ENCODE peak calls at places on chromosomes 2 and 18, in seven cellular contexts. S, E, W, F, J, V and B are unnamed samples.

GRCh38 chr2:216015722-216016464 is 2.5 kb upstream of the MREG start:
- DNase-seq in S (no peak), E (no peak), W (no peak), F (no peak), J (no peak), V (no peak), B (no peak)

GRCh38 chr18:5238371-5238758 is 41.3 kb upstream of the AKAIN1 start:
- DNase-seq in S (peak), E (no peak), W (peak), F (peak), J (no peak), V (peak), B (peak)

GRCh38 chr2:155310589-155310988 is 612.1 kb downstream of the KCNJ3 start:
- DNase-seq in S (no peak), E (no peak), W (no peak), F (no peak), J (peak), V (peak), B (no peak)

GRCh38 chr2:27916293-27917015 is 25.9 kb downstream of the BABAM2 start:
- DNase-seq in S (no peak), E (no peak), W (no peak), F (no peak), J (no peak), V (no peak), B (no peak)

GRCh38 chr2:216012830-216013079 is 596 bp downstream of the MREG start:
- DNase-seq in S (no peak), E (no peak), W (no peak), F (no peak), J (no peak), V (no peak), B (no peak)

GRCh38 chr2:201882353-201883095 is 76.2 kb downstream of the CDK15 start:
- DNase-seq in S (no peak), E (no peak), W (no peak), F (peak), J (no peak), V (peak), B (peak)

GRCh38 chr18:70156886-70157285 is 48.6 kb downstream of the RTTN start:
- DNase-seq in S (no peak), E (no peak), W (no peak), F (no peak), J (no peak), V (no peak), B (no peak)

GRCh38 chr2:133674433-133675331 is 106.4 kb upstream of the NCKAP5 start:
- DNase-seq in S (peak), E (peak), W (peak), F (peak), J (no peak), V (peak), B (peak)

GRCh38 chr2:27138111-27138510 is 1.1 kb downstream of the PRR30 start:
- DNase-seq in S (no peak), E (no peak), W (no peak), F (no peak), J (no peak), V (no peak), B (no peak)

GRCh38 chr18:11502368-11502767 is 107.0 kb upstream of the SLC35G4 start:
- DNase-seq in S (no peak), E (no peak), W (no peak), F (no peak), J (no peak), V (no peak), B (no peak)

GRCh38 chr2:213122730-213123129 is 28.7 kb downstream of the IKZF2 start:
- DNase-seq in S (no peak), E (no peak), W (no peak), F (no peak), J (no peak), V (peak), B (no peak)

GRCh38 chr18:2572144-2572682 is 856 bp downstream of the NDC80 start:
- DNase-seq in S (no peak), E (no peak), W (no peak), F (no peak), J (no peak), V (peak), B (no peak)

GRCh38 chr18:62486290-62486964 is 36.4 kb upstream of the ZCCHC2 start:
- DNase-seq in S (no peak), E (no peak), W (no peak), F (no peak), J (peak), V (no peak), B (no peak)

GRCh38 chr2:27078267-27079194 is at the start of gene EMILIN1:
- DNase-seq in S (peak), E (peak), W (peak), F (peak), J (no peak), V (peak), B (no peak)

GRCh38 chr18:77077401-77077800 is 55.2 kb downstream of the MBP start:
- DNase-seq in S (no peak), E (no peak), W (no peak), F (no peak), J (no peak), V (no peak), B (no peak)

GRCh38 chr2:235045336-235045972 is 93.6 kb downstream of the SH3BP4 start:
- DNase-seq in S (no peak), E (no peak), W (peak), F (no peak), J (no peak), V (no peak), B (no peak)

GRCh38 chr2:233758849-233759248 is 1.2 kb upstream of the UGT1A1 start:
- DNase-seq in S (no peak), E (no peak), W (no peak), F (no peak), J (no peak), V (no peak), B (no peak)

GRCh38 chr2:96881349-96882195 is 11.7 kb upstream of the SEMA4C start:
- DNase-seq in S (no peak), E (no peak), W (no peak), F (no peak), J (no peak), V (peak), B (no peak)

GRCh38 chr2:240021488-240022104 is 3.5 kb downstream of the NDUFA10 start:
- DNase-seq in S (peak), E (no peak), W (peak), F (peak), J (peak), V (peak), B (peak)
- TF ChIP-seq CTCF in S (peak), E (peak), W (peak), F (peak), J (peak), V (peak), B (peak)

GRCh38 chr2:229689307-229689839 is 25.0 kb downstream of the DNER start:
- DNase-seq in S (no peak), E (no peak), W (no peak), F (no peak), J (no peak), V (no peak), B (no peak)
- TF ChIP-seq CTCF in S (no peak), E (no peak), W (no peak), F (no peak), J (no peak), V (no peak), B (no peak)

DNA sequence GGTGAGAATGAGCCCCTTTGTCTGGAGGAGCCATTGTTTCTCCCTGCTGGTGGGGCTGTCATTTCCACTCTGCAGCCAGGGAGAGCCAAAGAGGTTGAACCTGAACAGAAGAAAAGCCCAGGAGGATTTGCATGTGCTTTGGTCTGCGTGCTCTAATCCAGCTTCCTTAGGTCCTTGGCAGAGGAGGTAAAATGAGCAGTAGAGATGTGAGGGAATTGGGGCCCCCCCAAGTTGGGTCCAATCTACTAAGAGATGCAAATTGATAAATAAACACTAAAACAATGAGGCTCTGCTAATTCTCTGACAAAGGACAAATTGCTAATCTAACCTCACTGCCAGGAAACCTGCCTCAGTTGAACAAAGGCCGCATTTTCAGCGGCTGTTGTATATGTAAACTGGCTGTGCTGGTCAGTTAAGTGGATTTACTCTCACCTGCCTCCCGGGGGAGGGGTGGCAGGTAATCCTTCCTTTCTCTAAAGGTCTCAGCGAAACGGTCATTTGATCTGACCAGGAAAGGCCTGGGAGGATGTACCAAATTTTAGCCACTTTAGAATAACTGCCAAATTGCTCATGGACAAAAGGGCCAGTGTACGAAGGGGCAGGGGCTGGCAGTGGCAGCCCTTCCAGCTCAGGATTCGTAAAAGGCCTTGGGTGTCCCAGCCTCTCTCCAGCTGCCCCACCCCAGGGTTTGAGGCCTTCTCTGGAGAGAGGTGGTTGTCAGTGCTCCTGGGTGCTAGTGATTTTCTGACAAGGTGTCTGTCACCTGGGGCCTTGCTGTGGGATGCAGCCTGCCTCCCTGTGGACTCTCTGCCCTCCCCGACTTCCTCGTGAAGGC is 193.6 kb downstream of the MIB1 start:
- DNase-seq in S (no peak), E (no peak), W (no peak), F (no peak), J (no peak), V (no peak), B (no peak)
- TF ChIP-seq CTCF in S (no peak), E (no peak), W (no peak), F (no peak), J (no peak), V (no peak), B (no peak)

GRCh38 chr2:240453461-240454030 is 18.1 kb downstream of the GPC1 start:
- DNase-seq in S (no peak), E (no peak), W (no peak), F (peak), J (no peak), V (no peak), B (no peak)
- TF ChIP-seq CTCF in S (no peak), E (no peak), W (no peak), F (no peak), J (no peak), V (no peak), B (no peak)

GRCh38 chr2:120026890-120027289 is 14.0 kb downstream of the EPB41L5 start:
- DNase-seq in S (no peak), E (no peak), W (no peak), F (no peak), J (no peak), V (no peak), B (no peak)
- TF ChIP-seq CTCF in S (no peak), E (no peak), W (no peak), F (no peak), J (peak), V (no peak), B (peak)

GRCh38 chr2:181844551-181845290 is 46.8 kb upstream of the ITPRID2 start:
- DNase-seq in S (no peak), E (no peak), W (no peak), F (no peak), J (no peak), V (no peak), B (no peak)
- TF ChIP-seq CTCF in S (no peak), E (no peak), W (no peak), F (no peak), J (no peak), V (no peak), B (no peak)

GRCh38 chr2:37812414-37812813 is 112.7 kb upstream of the RMDN2 start:
- DNase-seq in S (no peak), E (no peak), W (no peak), F (no peak), J (no peak), V (no peak), B (no peak)

GRCh38 chr2:37809931-37810570 is 115.0 kb upstream of the RMDN2 start:
- DNase-seq in S (no peak), E (no peak), W (no peak), F (no peak), J (no peak), V (no peak), B (no peak)

GRCh38 chr2:37812941-37813730 is 112.0 kb upstream of the RMDN2 start:
- DNase-seq in S (no peak), E (no peak), W (no peak), F (no peak), J (no peak), V (no peak), B (no peak)

GRCh38 chr2:37809525-37809924 is 115.6 kb upstream of the RMDN2 start:
- DNase-seq in S (peak), E (no peak), W (no peak), F (no peak), J (peak), V (peak), B (peak)
- TF ChIP-seq CTCF in S (peak), E (peak), W (peak), F (peak), J (peak), V (peak), B (peak)

DNA sequence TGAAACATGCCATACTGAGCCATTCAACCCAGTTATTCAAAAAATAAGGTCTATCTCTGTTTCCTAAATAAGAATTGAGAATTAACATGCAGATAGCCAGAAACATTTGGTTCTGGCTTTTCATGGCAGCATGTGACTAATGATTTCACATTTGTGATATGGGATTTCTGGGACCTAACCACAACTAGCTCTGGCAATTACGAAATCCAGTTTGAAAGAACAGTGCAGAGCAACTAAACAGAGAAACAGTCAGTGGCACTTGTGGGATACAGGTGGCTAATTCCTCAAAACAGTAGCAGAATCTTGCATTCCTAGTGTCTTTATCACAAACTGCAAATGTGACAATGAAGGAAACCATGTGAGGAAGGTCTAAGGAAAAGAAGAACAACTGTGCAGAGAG is 637.8 kb upstream of the CHAC2 start:
- DNase-seq in S (no peak), E (peak), W (no peak), F (no peak), J (peak), V (no peak), B (no peak)
- TF ChIP-seq CTCF in S (no peak), E (no peak), W (no peak), F (no peak), J (no peak), V (no peak), B (no peak)

DNA sequence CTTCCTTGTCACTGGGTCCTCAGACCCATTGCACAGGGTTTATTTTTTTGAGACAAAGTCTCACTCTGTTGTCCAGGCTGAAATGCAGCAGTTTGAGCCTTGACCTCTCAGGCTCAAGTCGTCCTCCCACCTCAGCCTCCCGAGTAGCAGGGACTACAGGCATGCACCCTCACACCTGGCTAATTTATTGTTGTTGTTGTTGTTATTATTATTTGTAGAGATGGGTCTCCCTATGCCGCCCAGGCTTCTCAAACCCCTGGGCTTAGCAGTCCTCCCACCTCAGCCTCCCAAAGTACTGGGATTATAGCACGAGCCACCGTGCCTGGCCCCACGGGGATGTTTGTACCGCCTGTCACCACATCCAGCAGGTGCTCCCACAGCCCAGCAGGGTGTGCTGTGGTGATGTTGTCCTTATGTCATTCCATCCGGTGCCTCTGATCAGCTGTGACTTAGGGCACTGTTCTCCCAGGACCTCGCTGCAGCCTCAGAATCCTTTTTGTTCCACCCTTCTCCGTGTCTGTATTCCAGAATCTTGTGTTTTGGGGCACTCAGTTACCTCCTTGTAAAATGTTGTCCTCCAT is 182.3 kb downstream of the INO80D start:
- DNase-seq in S (no peak), E (no peak), W (no peak), F (no peak), J (peak), V (peak), B (peak)
- TF ChIP-seq CTCF in S (no peak), E (peak), W (peak), F (peak), J (peak), V (peak), B (peak)

GRCh38 chr2:106167067-106167466 is 27.0 kb downstream of the UXS1 start:
- DNase-seq in S (no peak), E (no peak), W (no peak), F (no peak), J (no peak), V (no peak), B (no peak)

GRCh38 chr2:106161938-106162814 is 31.9 kb downstream of the UXS1 start:
- DNase-seq in S (no peak), E (no peak), W (peak), F (no peak), J (peak), V (no peak), B (no peak)

GRCh38 chr2:106165556-106165955 is 28.5 kb downstream of the UXS1 start:
- DNase-seq in S (no peak), E (no peak), W (no peak), F (no peak), J (no peak), V (no peak), B (no peak)

GRCh38 chr2:106163948-106164580 is 30.0 kb downstream of the UXS1 start:
- DNase-seq in S (no peak), E (no peak), W (no peak), F (no peak), J (no peak), V (no peak), B (no peak)

GRCh38 chr2:106165064-106165463 is 29.0 kb downstream of the UXS1 start:
- DNase-seq in S (no peak), E (no peak), W (no peak), F (no peak), J (no peak), V (peak), B (no peak)
- TF ChIP-seq CTCF in S (no peak), E (no peak), W (no peak), F (no peak), J (no peak), V (peak), B (no peak)